ENCODE peak calls at places on chromosomes 7 and 10, in four cellular contexts. D is heart left ventricle; Q is A549; U is naive thymus-derived CD4-positive, alpha-beta T cell. E is an unnamed sample. For H3K4me1 and H3K9me3, the result is how much of the 10 kb centered on the place peaks cover.

GRCh38 chr10:97771055-97771811 is 566 bp downstream of the SFRP5 start:
- DNase-seq in D (no peak), Q (peak), U (no peak), E (no peak)

GRCh38 chr7:1388936-1389335 is 70.3 kb downstream of the MICALL2 start:
- DNase-seq in D (no peak), Q (no peak), U (no peak), E (no peak)

GRCh38 chr7:154789404-154789803 is 213.5 kb downstream of the PAXIP1 start:
- DNase-seq in D (no peak), Q (peak), U (no peak), E (no peak)

GRCh38 chr10:121459765-121460453 is 138.3 kb downstream of the FGFR2 start:
- DNase-seq in D (no peak), Q (no peak), U (no peak), E (no peak)

GRCh38 chr10:94549221-94549620 is 3.6 kb downstream of the HELLS start:
- DNase-seq in D (no peak), Q (no peak), U (no peak), E (no peak)

GRCh38 chr10:112278871-112279270 is 4.3 kb upstream of the TECTB start:
- DNase-seq in D (no peak), Q (no peak), U (no peak), E (no peak)

GRCh38 chr10:50640238-50640637 is 16.5 kb upstream of the SGMS1 start:
- DNase-seq in D (no peak), Q (no peak), U (no peak), E (no peak)

GRCh38 chr10:117993166-117993565 is 53.6 kb downstream of the RAB11FIP2 start:
- DNase-seq in D (no peak), Q (no peak), U (no peak), E (no peak)

GRCh38 chr10:20949967-20950366 is 52.9 kb upstream of the NEBL start:
- DNase-seq in D (no peak), Q (no peak), U (no peak), E (no peak)

DNA sequence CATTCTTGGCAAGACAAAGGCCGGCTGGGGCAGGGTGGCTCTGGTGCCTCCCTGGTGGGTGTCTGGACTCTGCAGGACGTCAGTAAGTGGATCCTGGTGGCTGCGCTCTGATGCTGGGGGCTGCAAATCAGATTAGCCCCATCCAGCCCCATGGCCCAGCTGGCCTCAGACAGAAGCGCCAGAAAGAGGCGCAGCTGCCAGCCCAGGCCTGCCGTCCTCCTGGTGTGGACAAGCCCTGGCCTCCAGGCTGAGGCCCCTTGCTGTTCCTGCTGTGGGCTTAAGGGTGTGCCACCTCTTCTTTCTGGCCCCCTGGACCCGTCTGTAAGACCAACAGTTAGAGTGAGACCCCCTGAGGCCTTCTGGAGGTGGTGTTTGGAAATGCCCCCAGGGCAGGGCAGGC is 5.9 kb upstream of the LFNG start:
- DNase-seq in D (no peak), Q (no peak), U (no peak), E (no peak)
- H3K4me1 ChIP-seq in D (under half), Q (under half), U (half or more), E (half or more)

GRCh38 chr7:93138576-93138975 is 9.6 kb downstream of the SAMD9L start:
- DNase-seq in D (no peak), Q (no peak), U (no peak), E (no peak)
- H3K9me3 ChIP-seq in D (under half), Q (under half), U (under half), E (under half)

GRCh38 chr7:90272242-90272641 is 27.3 kb downstream of the CFAP69 start:
- DNase-seq in D (no peak), Q (no peak), U (no peak), E (no peak)
- H3K27ac ChIP-seq in D (no peak), Q (no peak), U (no peak), E (no peak)

DNA sequence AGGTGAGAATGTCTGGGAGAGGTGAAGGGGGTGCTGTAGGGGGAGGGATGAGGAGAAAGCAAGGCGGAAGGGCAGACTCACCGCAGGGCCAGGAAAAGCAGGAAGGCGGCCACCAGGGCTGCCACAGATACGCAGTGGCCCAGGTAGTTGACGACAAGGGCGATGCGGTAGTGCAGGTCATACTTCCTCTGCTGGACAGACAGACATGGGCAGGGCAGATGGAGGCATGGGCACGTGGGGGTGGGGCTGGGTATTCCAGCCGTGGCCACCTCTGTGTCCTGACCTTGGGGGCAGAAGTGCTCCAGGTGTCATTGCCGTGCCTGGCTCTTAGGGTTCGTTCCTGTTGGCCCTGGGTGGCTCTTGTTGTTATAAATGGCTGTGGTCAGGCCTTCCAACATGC is 16.8 kb downstream of the CRHR2 start:
- DNase-seq in D (no peak), Q (no peak), U (no peak), E (no peak)
- H3K4me1 ChIP-seq in D (under half), Q (under half), U (under half), E (under half)

GRCh38 chr10:85650791-85651506 is 715.6 kb downstream of the GRID1 start:
- DNase-seq in D (no peak), Q (no peak), U (no peak), E (no peak)
- H3K9me3 ChIP-seq in D (under half), Q (under half), U (under half), E (under half)

GRCh38 chr10:79127151-79127961 is 58.6 kb downstream of the ZMIZ1 start:
- DNase-seq in D (peak), Q (peak), U (no peak), E (no peak)
- H3K27ac ChIP-seq in D (peak), Q (peak), U (no peak), E (no peak)

DNA sequence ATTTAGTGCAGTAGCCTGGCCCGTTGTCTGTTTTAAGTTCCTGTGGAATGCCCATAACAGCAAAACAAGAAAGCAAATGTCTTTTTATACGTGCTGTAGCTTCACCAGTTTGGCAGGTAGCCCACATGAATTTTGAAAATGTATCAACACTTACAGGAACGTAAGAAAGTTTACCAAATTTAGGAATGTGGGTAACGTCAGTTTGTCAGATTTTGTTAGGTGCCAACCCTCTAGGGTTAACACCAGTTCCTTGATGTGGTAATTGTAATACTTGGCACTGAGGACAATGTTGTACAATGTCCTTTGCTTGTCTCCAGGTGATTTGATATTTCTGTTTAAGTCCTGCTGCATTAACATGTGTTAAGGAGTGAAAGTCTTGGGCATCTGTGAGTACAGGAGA is 3.1 kb upstream of the GIMAP4 start:
- DNase-seq in D (no peak), Q (no peak), U (no peak), E (no peak)
- H3K4me1 ChIP-seq in D (under half), Q (under half), U (under half), E (half or more)